ENCODE peak calls at places on chromosomes 4 and X, in ten cellular contexts. R is stimulated activated naive B cell treated with anti-CD40 and anti-IgM and Interleukin-4, amounts not matched to agents 10 μg/mL and 1 μg/mL and 100 μg/mL, for 72 hours; X is ovary; W is sigmoid colon; K is HCT116; L is ecto neural progenitor cell; H is activated naive CD8-positive, alpha-beta T cell treated with anti-CD3 and anti-CD28 coated beads, Interleukin-2, amount 50 U/mL, for 24 hours; I is posterior cingulate gyrus; O is skeletal muscle cell; T is EL. M is an unnamed sample.

GRCh38 chrX:56763556-56764152 is 34.6 kb downstream of the NBDY start:
- DNase-seq in R (peak; percentile 81), X (peak; percentile 89), W (peak; percentile 92), K (no peak), L (peak; percentile 21), H (no peak), I (peak; percentile 86), O (no peak), T (no peak), M (no peak)

GRCh38 chr4:151676301-151676700 is 84.5 kb downstream of the GATB start:
- DNase-seq in R (no peak), X (peak; percentile 25), W (no peak), K (peak; percentile 8), L (no peak), H (no peak), I (no peak), O (peak; percentile 87), T (peak; percentile 81), M (peak; percentile 62)

GRCh38 chr4:80305466-80305865 is 30.1 kb upstream of the CFAP299 start:
- DNase-seq in R (no peak), X (no peak), W (no peak), K (no peak), L (no peak), H (no peak), I (no peak), O (no peak), T (peak; percentile 80), M (no peak)

GRCh38 chr4:151745727-151746231 is 15.0 kb downstream of the GATB start:
- DNase-seq in R (no peak), X (no peak), W (no peak), K (no peak), L (no peak), H (no peak), I (no peak), O (no peak), T (no peak), M (no peak)

GRCh38 chr4:6338175-6338950 is 68.7 kb downstream of the WFS1 start:
- DNase-seq in R (no peak), X (no peak), W (no peak), K (no peak), L (no peak), H (no peak), I (no peak), O (no peak), T (no peak), M (no peak)

GRCh38 chr4:118676128-118676527 is 9.1 kb upstream of the METTL14 start:
- DNase-seq in R (no peak), X (no peak), W (no peak), K (no peak), L (no peak), H (no peak), I (no peak), O (no peak), T (no peak), M (no peak)

GRCh38 chrX:11351375-11352295 is 58.4 kb downstream of the AMELX start:
- DNase-seq in R (no peak), X (peak; percentile 48), W (peak; percentile 93), K (no peak), L (no peak), H (no peak), I (no peak), O (peak; percentile 83), T (peak; percentile 67), M (no peak)

GRCh38 chrX:132022115-132022862 is 813 bp upstream of the STK26 start:
- DNase-seq in R (no peak), X (no peak), W (no peak), K (no peak), L (no peak), H (no peak), I (no peak), O (no peak), T (no peak), M (no peak)

GRCh38 chr4:125994024-125994423 is 679.3 kb downstream of the FAT4 start:
- DNase-seq in R (no peak), X (no peak), W (no peak), K (no peak), L (no peak), H (no peak), I (no peak), O (no peak), T (no peak), M (no peak)

M was measured in H54.